ENCODE peak calls at places on chromosomes 4 and X, in ten cellular contexts. V is brain microvascular endothelial cell; W is hepatocyte; A is HCT116; O is breast epithelium; M is cardiac muscle cell; F is colonic mucosa; E is fibroblast of villous mesenchyme; P is MM.1S; L is CD8-positive, alpha-beta T cell. B is an unnamed sample.

GRCh38 chrX:102765794-102766193 is 45.3 kb downstream of the GPRASP3 start:
- DNase-seq in V (no peak), W (peak), A (no peak), O (no peak), M (no peak), F (no peak), E (peak), P (no peak), L (no peak), B (no peak)

GRCh38 chr4:56668267-56668666 is 12.8 kb downstream of the HOPX start:
- DNase-seq in V (no peak), W (no peak), A (peak), O (no peak), M (peak), F (no peak), E (peak), P (peak), L (no peak), B (no peak)

GRCh38 chrX:105323951-105324350 is 103.5 kb upstream of the TEX13A start:
- DNase-seq in V (peak), W (no peak), A (no peak), O (no peak), M (no peak), F (no peak), E (peak), P (no peak), L (no peak), B (no peak)

GRCh38 chr4:164706675-164707074 is 47.3 kb upstream of the SMIM31 start:
- DNase-seq in V (no peak), W (no peak), A (no peak), O (no peak), M (no peak), F (no peak), E (no peak), P (no peak), L (no peak), B (no peak)

GRCh38 chrX:11100281-11101035 is 10.7 kb upstream of the HCCS start:
- DNase-seq in V (peak), W (peak), A (no peak), O (no peak), M (peak), F (peak), E (peak), P (no peak), L (no peak), B (no peak)

GRCh38 chrX:38600089-38600755 is 38.9 kb downstream of the TSPAN7 start:
- DNase-seq in V (no peak), W (no peak), A (no peak), O (no peak), M (no peak), F (no peak), E (no peak), P (no peak), L (no peak), B (no peak)

GRCh38 chr4:170008376-170008775 is 17.8 kb downstream of the MFAP3L start:
- DNase-seq in V (no peak), W (no peak), A (no peak), O (no peak), M (no peak), F (no peak), E (no peak), P (peak), L (no peak), B (no peak)

GRCh38 chr4:1379351-1379781 is 26.9 kb downstream of the NKX1-1 start:
- DNase-seq in V (no peak), W (no peak), A (no peak), O (peak), M (no peak), F (no peak), E (no peak), P (no peak), L (no peak), B (no peak)

GRCh38 chr4:77819409-77819835 is 254 bp upstream of the CNOT6L start:
- DNase-seq in V (no peak), W (peak), A (no peak), O (no peak), M (peak), F (no peak), E (peak), P (peak), L (no peak), B (no peak)

GRCh38 chrX:4547218-4547836 is 833.9 kb upstream of the PRKX start:
- DNase-seq in V (peak), W (peak), A (peak), O (peak), M (peak), F (peak), E (peak), P (peak), L (peak), B (no peak)

GRCh38 chr4:186755550-186756519 is 32.2 kb upstream of the FAT1 start:
- DNase-seq in V (no peak), W (peak), A (no peak), O (no peak), M (no peak), F (no peak), E (no peak), P (no peak), L (no peak), B (no peak)

GRCh38 chrX:12370444-12371089 is 232.3 kb downstream of the FRMPD4 start:
- DNase-seq in V (peak), W (no peak), A (no peak), O (no peak), M (no peak), F (no peak), E (peak), P (no peak), L (no peak), B (no peak)

GRCh38 chrX:80755174-80755573 is 54.5 kb downstream of the BRWD3 start:
- DNase-seq in V (no peak), W (no peak), A (no peak), O (no peak), M (no peak), F (no peak), E (no peak), P (no peak), L (no peak), B (no peak)

GRCh38 chr4:89071311-89071710 is 14.3 kb upstream of the FAM13A start:
- DNase-seq in V (no peak), W (no peak), A (no peak), O (no peak), M (no peak), F (no peak), E (no peak), P (no peak), L (no peak), B (no peak)

GRCh38 chrX:132676102-132676501 is 187.3 kb upstream of the MBNL3 start:
- DNase-seq in V (no peak), W (no peak), A (no peak), O (no peak), M (no peak), F (no peak), E (no peak), P (no peak), L (no peak), B (no peak)

DNA sequence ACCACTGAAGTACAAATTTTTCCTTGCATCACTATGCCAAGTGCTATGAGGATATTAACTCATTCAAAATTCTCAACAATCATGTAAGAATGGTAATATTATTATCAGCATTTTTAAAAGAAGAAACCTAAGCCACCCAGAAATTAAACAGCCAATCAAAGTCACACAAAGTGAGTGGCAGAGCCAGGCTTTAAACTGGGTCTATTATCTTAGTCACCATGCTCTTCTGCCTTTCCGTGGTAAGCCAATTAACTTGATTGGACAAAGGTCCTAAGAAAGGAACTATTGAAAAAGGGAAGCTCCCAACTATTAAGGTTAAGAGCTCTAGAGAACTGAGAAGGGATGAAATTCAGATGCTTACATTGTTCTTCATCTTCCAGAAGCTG is 111.5 kb downstream of the ASB9 start:
- DNase-seq in V (no peak), W (no peak), A (no peak), O (no peak), M (no peak), F (no peak), E (no peak), P (no peak), L (no peak), B (no peak)
- H3K4me3 ChIP-seq in V (no peak), W (no peak), A (no peak), O (no peak), M (no peak), F (no peak), E (no peak), P (peak), L (peak), B (peak)

GRCh38 chr4:111806331-111806730 is 338.9 kb upstream of the FAM241A start:
- DNase-seq in V (peak), W (peak), A (peak), O (no peak), M (peak), F (no peak), E (no peak), P (no peak), L (no peak), B (no peak)
- TF ChIP-seq CTCF in V (peak), W (no peak), A (no peak), O (no peak), M (no peak), F (no peak), E (peak), P (no peak), L (no peak), B (peak)

GRCh38 chrX:13692771-13693231 is 3.9 kb downstream of the RAB9A start:
- DNase-seq in V (no peak), W (no peak), A (peak), O (no peak), M (no peak), F (no peak), E (no peak), P (no peak), L (no peak), B (no peak)

GRCh38 chrX:13691845-13692334 is 3.0 kb downstream of the RAB9A start:
- DNase-seq in V (peak), W (no peak), A (no peak), O (no peak), M (no peak), F (no peak), E (peak), P (no peak), L (no peak), B (no peak)

GRCh38 chrX:13694983-13695382 is 6.1 kb downstream of the RAB9A start:
- DNase-seq in V (no peak), W (no peak), A (no peak), O (no peak), M (no peak), F (no peak), E (no peak), P (no peak), L (no peak), B (no peak)

GRCh38 chrX:13694359-13694758 is 5.4 kb downstream of the RAB9A start:
- DNase-seq in V (no peak), W (no peak), A (no peak), O (no peak), M (no peak), F (no peak), E (no peak), P (no peak), L (no peak), B (no peak)

DNA sequence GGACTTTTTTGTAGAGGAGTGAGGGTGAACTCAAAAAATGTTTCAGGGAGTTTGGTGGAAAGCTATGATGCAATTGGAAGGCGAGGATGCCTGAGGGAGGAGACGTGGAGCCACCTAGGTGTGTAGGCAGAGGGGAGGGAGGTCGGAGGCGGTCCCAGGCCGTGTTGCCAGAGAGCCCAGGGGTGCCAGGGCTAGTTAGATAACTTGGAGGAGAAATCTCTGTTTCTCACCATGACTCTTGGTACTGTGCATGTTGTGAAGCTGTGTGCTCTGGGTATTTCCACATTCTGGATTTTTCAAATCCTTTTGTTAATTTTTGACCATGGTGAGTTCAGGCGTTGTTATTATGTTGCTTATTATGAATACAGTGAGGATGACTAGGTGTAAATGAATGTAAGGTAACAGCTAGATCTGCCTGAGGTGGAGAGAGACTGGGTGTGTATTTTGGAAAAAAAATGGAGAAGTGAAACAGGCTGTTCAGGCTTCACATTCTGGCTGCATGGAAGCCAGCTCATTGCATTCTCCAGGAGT is 4.5 kb downstream of the RAB9A start:
- DNase-seq in V (no peak), W (no peak), A (no peak), O (no peak), M (no peak), F (no peak), E (no peak), P (no peak), L (no peak), B (no peak)
- H3K4me3 ChIP-seq in V (no peak), W (no peak), A (no peak), O (no peak), M (no peak), F (no peak), E (peak), P (no peak), L (no peak), B (peak)

DNA sequence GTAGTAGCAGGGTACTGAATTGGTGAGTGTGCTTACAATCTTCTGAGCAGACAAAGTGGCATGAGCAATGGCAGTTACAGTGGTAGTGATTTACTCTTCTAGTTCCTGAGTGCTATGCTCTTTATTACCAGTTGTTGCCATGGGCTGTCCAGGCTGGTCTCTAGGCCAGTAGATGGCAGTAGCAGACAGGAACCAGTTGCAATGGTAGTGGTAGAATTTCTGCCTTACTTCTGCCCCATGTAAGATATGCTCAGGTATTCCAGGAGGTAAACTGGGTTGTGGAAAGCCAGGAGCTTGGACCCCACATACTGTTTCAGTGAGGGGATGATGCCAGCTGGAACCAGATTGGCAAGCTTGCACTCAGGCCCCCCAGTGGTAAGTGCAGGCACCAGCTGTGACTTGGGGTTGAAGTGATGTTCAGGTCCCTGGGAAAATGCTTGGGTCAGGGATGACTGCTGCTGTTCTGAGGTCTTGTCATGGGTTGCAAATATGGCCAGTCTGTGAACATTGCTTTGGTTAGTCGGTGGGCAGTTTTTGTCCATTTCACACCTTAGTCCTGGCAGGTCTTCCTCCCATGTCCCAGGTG is 63.0 kb upstream of the ZXDB start:
- DNase-seq in V (no peak), W (peak), A (no peak), O (no peak), M (peak), F (peak), E (peak), P (peak), L (no peak), B (no peak)
- TF ChIP-seq CTCF in V (no peak), W (peak), A (peak), O (no peak), M (no peak), F (no peak), E (peak), P (peak), L (no peak), B (peak)